ENCODE peak calls at places on chromosome 14, in four cellular contexts. Y is cardiac muscle cell; U is effector memory CD8-positive, alpha-beta T cell; Q is T follicular helper cell. P is an unnamed sample.

GRCh38 chr14:24135834-24136683 is at the start of gene PSME1:
- DNase-seq in Y (peak; percentile 91), U (peak; percentile 95), Q (peak; percentile 92), P (peak; percentile 85)

GRCh38 chr14:76337619-76338545 is 38.1 kb upstream of the ESRRB start:
- DNase-seq in Y (peak; percentile 11), U (no peak), Q (no peak), P (no peak)

GRCh38 chr14:104444159-104445030 is 135.2 kb upstream of the C14orf180 start:
- DNase-seq in Y (no peak), U (no peak), Q (no peak), P (no peak)

GRCh38 chr14:67444395-67444794 is 32.4 kb upstream of the PLEK2 start:
- DNase-seq in Y (no peak), U (no peak), Q (no peak), P (no peak)

GRCh38 chr14:104878582-104878981 is 13.5 kb downstream of the CEP170B start:
- DNase-seq in Y (no peak), U (no peak), Q (no peak), P (no peak)

GRCh38 chr14:51318777-51319176 is 78.7 kb downstream of the TMX1 start:
- DNase-seq in Y (no peak), U (no peak), Q (no peak), P (no peak)

GRCh38 chr14:34465069-34465859 is 3.2 kb upstream of the SPTSSA start:
- DNase-seq in Y (peak; percentile 78), U (no peak), Q (no peak), P (no peak)

GRCh38 chr14:89378119-89378518 is 38.9 kb downstream of the FOXN3 start:
- DNase-seq in Y (peak; percentile 28), U (no peak), Q (peak; percentile 9), P (no peak)

GRCh38 chr14:92224348-92224954 is 98.5 kb upstream of the SLC24A4 start:
- DNase-seq in Y (no peak), U (no peak), Q (no peak), P (no peak)

GRCh38 chr14:90905531-90905930 is 89.3 kb upstream of the TTC7B start:
- DNase-seq in Y (no peak), U (no peak), Q (no peak), P (no peak)

P was measured in neuronal stem cell.